ENCODE peak calls at places on chromosomes 11 and 22, in seven cellular contexts. A is effector CD4-positive, alpha-beta T cell; Y is ureter; T is GM12891; Z is cardiac muscle cell; W is mesendoderm; J is adipocyte. B is an unnamed sample.

GRCh38 chr11:17353228-17354021 is 1.8 kb downstream of the NCR3LG1 start:
- DNase-seq in J (peak; percentile 89), Y (peak; percentile 64), T (peak; percentile 29), W (peak; percentile 81), Z (peak; percentile 87), A (peak; percentile 44), B (peak; percentile 40)

GRCh38 chr11:14973621-14974020 is 1.5 kb upstream of the CALCA start:
- DNase-seq in Z (peak; percentile 44), Y (no peak), J (no peak), T (no peak), A (no peak), W (peak; percentile 51), B (no peak)

GRCh38 chr11:72066855-72067254 is 13.5 kb downstream of the NUMA1 start:
- DNase-seq in T (no peak), W (no peak), Z (no peak), J (peak; percentile 16), Y (no peak), A (no peak), B (no peak)

GRCh38 chr22:38318792-38319773 is 1.9 kb upstream of the CSNK1E start:
- DNase-seq in W (peak; percentile 85), J (no peak), T (no peak), Y (no peak), A (no peak), Z (no peak), B (no peak)

GRCh38 chr22:39898997-39899396 is 1.9 kb upstream of the GRAP2 start:
- DNase-seq in Y (no peak), J (no peak), W (no peak), Z (peak; percentile 26), A (no peak), T (peak; percentile 8), B (peak; percentile 61)

GRCh38 chr11:93547768-93548167 is 4.6 kb upstream of the SMCO4 start:
- DNase-seq in J (no peak), Z (no peak), Y (no peak), A (no peak), T (no peak), W (no peak), B (no peak)

GRCh38 chr22:49514656-49515055 is 313.0 kb downstream of the BRD1 start:
- DNase-seq in Z (no peak), J (no peak), W (no peak), Y (no peak), A (no peak), T (no peak), B (no peak)

GRCh38 chr11:61870429-61871039 is 20.8 kb downstream of the FADS3 start:
- DNase-seq in T (no peak), W (peak; percentile 20), Z (no peak), J (peak; percentile 22), Y (no peak), A (no peak), B (no peak)

GRCh38 chr11:19602406-19602805 is 110.2 kb upstream of the NAV2 start:
- DNase-seq in Y (no peak), J (no peak), W (no peak), A (no peak), T (no peak), Z (no peak), B (no peak)

GRCh38 chr11:107577312-107577711 is 11.8 kb upstream of the ALKBH8 start:
- DNase-seq in Z (no peak), W (no peak), J (no peak), T (no peak), Y (no peak), A (no peak), B (no peak)

GRCh38 chr22:18950141-18950540 is 14.0 kb upstream of the PRODH start:
- DNase-seq in W (no peak), J (no peak), Y (peak; percentile 29), T (no peak), Z (no peak), A (no peak), B (no peak)

GRCh38 chr11:77411238-77411637 is 62.7 kb downstream of the PAK1 start:
- DNase-seq in T (no peak), J (peak; percentile 56), W (peak; percentile 47), Z (peak; percentile 9), A (no peak), Y (peak; percentile 45), B (peak; percentile 28)

GRCh38 chr22:42114721-42115120 is 15.9 kb downstream of the CYP2D6 start:
- DNase-seq in J (peak; percentile 15), W (peak; percentile 58), Y (no peak), A (no peak), Z (no peak), T (no peak), B (no peak)

GRCh38 chr11:3203221-3204043 is 15.2 kb downstream of the MRGPRG start:
- DNase-seq in Z (peak; percentile 73), Y (no peak), W (peak; percentile 45), J (peak; percentile 3), A (no peak), T (no peak), B (no peak)

GRCh38 chr11:122649133-122649532 is 6.4 kb upstream of the UBASH3B start:
- DNase-seq in J (no peak), W (no peak), Y (no peak), A (no peak), Z (no peak), T (no peak), B (no peak)

GRCh38 chr22:42719133-42719532 is 1.5 kb downstream of the A4GALT start:
- DNase-seq in W (no peak), J (peak; percentile 44), T (no peak), A (no peak), Y (no peak), Z (no peak), B (peak; percentile 16)

GRCh38 chr11:804599-804964 is 449 bp downstream of the PIDD1 start:
- DNase-seq in J (no peak), W (no peak), A (no peak), T (no peak), Z (no peak), Y (no peak), B (no peak)

GRCh38 chr11:27837895-27838563 is 137.8 kb upstream of the BDNF start:
- DNase-seq in W (no peak), T (no peak), Y (no peak), J (no peak), Z (no peak), A (no peak), B (peak; percentile 22)

GRCh38 chr22:42330953-42331525 is 60.6 kb upstream of the TCF20 start:
- DNase-seq in Z (no peak), W (no peak), Y (no peak), T (no peak), J (no peak), A (no peak), B (no peak)

GRCh38 chr11:129815596-129816461 is at the start of gene TMEM45B:
- DNase-seq in J (no peak), W (peak; percentile 14), A (no peak), T (no peak), Y (peak; percentile 54), Z (peak; percentile 26), B (no peak)

GRCh38 chr11:82634091-82634490 is 99.6 kb downstream of the FAM181B start:
- DNase-seq in T (no peak), Z (no peak), Y (no peak), J (peak; percentile 7), W (no peak), A (no peak), B (no peak)

GRCh38 chr11:71076525-71077304 is 175.7 kb downstream of the SHANK2 start:
- DNase-seq in A (no peak), T (no peak), W (no peak), Y (no peak), J (no peak), Z (no peak), B (no peak)

GRCh38 chr11:89015614-89016013 is 50.2 kb downstream of the GRM5 start:
- DNase-seq in Y (no peak), Z (no peak), J (no peak), A (no peak), T (no peak), W (no peak), B (no peak)

GRCh38 chr11:113316251-113316650 is 1.9 kb downstream of the TTC12 start:
- DNase-seq in W (no peak), A (no peak), T (no peak), Z (no peak), J (no peak), Y (no peak), B (no peak)

GRCh38 chr11:111734383-111735261 is 31.6 kb downstream of the PPP2R1B start:
- DNase-seq in A (no peak), T (no peak), J (peak; percentile 30), Y (no peak), Z (no peak), W (no peak), B (no peak)

GRCh38 chr22:37661160-37661924 is 2.8 kb downstream of the PDXP start:
- DNase-seq in A (no peak), J (peak; percentile 79), W (peak; percentile 72), Y (no peak), Z (peak; percentile 59), T (no peak), B (no peak)

B was measured in GM10248.